ENCODE peak calls at places on chromosome 14, in seven cellular contexts. E is heart left ventricle, D is left ventricle myocardium inferior, R is cardiac fibroblast, V is lower lobe of right lung, C is ascending aorta, Y is BJ. W is an unnamed sample.

GRCh38 chr14:106564058-106564643 is 1037.8 kb downstream of the TMEM121 start:
- DNase-seq in D (no peak), Y (no peak), E (no peak), V (peak), C (no peak), R (no peak), W (no peak)

GRCh38 chr14:99670361-99671229 is 13.5 kb upstream of the CYP46A1 start:
- DNase-seq in D (no peak), E (no peak), Y (no peak), C (no peak), V (peak), R (no peak), W (no peak)

GRCh38 chr14:33657478-33657877 is 293.4 kb downstream of the EGLN3 start:
- DNase-seq in C (no peak), V (no peak), D (no peak), R (peak), E (no peak), Y (no peak), W (no peak)

GRCh38 chr14:64536488-64537245 is 3.9 kb upstream of the HSPA2 start:
- DNase-seq in R (peak), Y (peak), D (no peak), C (no peak), V (no peak), E (no peak), W (no peak)

GRCh38 chr14:65287264-65288131 is 125.0 kb upstream of the FUT8 start:
- DNase-seq in V (no peak), E (peak), R (no peak), D (no peak), C (no peak), Y (no peak), W (no peak)

GRCh38 chr14:28763914-28764848 is 2.4 kb upstream of the FOXG1 start:
- DNase-seq in D (no peak), R (no peak), V (no peak), Y (no peak), C (no peak), E (no peak), W (no peak)

GRCh38 chr14:106694638-106695393 is 1168.4 kb downstream of the TMEM121 start:
- DNase-seq in V (peak), R (no peak), C (no peak), E (no peak), D (peak), Y (no peak), W (no peak)

GRCh38 chr14:52365071-52365470 is 51.0 kb downstream of the PTGER2 start:
- DNase-seq in Y (no peak), D (no peak), R (no peak), E (no peak), C (no peak), V (no peak), W (no peak)

GRCh38 chr14:61347771-61348443 is 26.5 kb downstream of the PRKCH start:
- DNase-seq in C (no peak), V (no peak), R (no peak), Y (no peak), D (no peak), E (no peak), W (no peak)

GRCh38 chr14:100902295-100902694 is 1.2 kb downstream of the RTL1 start:
- DNase-seq in Y (no peak), R (no peak), V (no peak), C (no peak), D (no peak), E (no peak), W (peak)
- TF ChIP-seq CTCF in Y (no peak), R (no peak), V (no peak), C (no peak), D (no peak), E (no peak), W (peak)

GRCh38 chr14:85414142-85414541 is 115.8 kb upstream of the FLRT2 start:
- DNase-seq in C (no peak), E (no peak), Y (no peak), D (no peak), R (no peak), V (no peak), W (no peak)

GRCh38 chr14:85412756-85413155 is 117.2 kb upstream of the FLRT2 start:
- DNase-seq in R (no peak), C (no peak), Y (no peak), V (no peak), E (no peak), D (no peak), W (no peak)

GRCh38 chr14:85417396-85417795 is 112.5 kb upstream of the FLRT2 start:
- DNase-seq in R (no peak), D (no peak), Y (no peak), C (no peak), E (no peak), V (no peak), W (no peak)

GRCh38 chr14:85416771-85417170 is 113.2 kb upstream of the FLRT2 start:
- DNase-seq in R (peak), D (no peak), V (no peak), Y (no peak), C (no peak), E (no peak), W (peak)

GRCh38 chr14:85415015-85415712 is 114.8 kb upstream of the FLRT2 start:
- DNase-seq in V (no peak), C (no peak), R (peak), D (peak), Y (peak), E (peak), W (peak)
- TF ChIP-seq CTCF in V (peak), C (no peak), R (peak), D (peak), Y (peak), E (peak), W (peak)

GRCh38 chr14:85856430-85856829 is 326.5 kb downstream of the FLRT2 start:
- DNase-seq in D (no peak), E (no peak), V (no peak), Y (no peak), C (no peak), R (no peak), W (no peak)
- TF ChIP-seq CTCF in D (no peak), E (no peak), V (peak), Y (no peak), C (no peak), R (no peak), W (peak)

DNA sequence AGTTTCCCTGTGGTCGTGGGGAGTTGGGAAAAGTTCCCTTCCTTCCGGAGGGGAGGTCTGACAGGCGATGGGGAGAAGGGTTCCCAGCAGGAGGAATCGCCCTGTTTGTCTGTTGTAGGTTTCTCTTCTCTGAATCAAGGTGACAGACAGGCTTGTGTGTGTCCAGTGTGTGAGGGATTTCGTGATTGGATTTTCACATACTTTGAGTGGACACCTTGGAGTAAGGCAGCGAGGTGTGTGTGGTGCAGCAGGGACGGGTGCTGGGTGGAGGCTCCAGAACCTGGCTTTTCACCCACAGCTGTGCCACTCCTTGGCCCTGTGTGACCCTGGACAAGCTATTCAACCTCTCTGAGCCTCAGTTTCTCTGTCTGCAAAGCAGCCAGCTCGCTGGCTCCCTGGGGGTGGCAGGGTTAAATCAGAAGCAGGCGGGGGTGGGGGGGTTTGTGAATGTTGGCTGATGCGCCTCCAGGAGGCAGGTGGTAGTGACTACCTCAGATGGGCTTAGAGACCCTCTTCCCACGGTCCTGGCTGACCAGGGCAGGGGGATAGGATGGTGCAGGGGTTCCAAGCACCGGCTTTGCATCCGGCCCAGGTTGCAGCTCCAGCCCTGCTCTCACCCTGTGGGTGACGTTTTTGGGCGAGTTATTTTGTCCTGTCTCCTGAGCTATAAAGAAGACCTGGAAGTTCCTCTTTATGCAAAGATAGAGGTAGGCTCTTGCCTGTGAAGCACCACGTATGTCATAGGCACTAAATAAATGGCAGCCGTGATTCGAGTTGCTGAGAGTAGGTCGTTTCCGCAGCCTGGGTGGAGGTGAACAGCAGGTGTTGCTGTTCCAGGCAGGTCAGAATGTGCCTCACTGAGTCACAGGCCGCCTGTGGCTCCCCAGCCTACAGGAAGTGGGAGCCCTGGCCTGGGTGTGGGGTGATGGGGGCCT is 687 bp downstream of the BDKRB2 start:
- DNase-seq in R (no peak), E (no peak), Y (no peak), V (no peak), D (no peak), C (no peak), W (no peak)
- TF ChIP-seq CTCF in R (no peak), E (no peak), Y (no peak), V (no peak), D (no peak), C (no peak), W (no peak)

GRCh38 chr14:22887260-22887989 is 4.4 kb downstream of the REM2 start:
- DNase-seq in Y (no peak), R (peak), E (no peak), C (peak), V (no peak), D (no peak), W (peak)

GRCh38 chr14:22885975-22886374 is 3.0 kb downstream of the REM2 start:
- DNase-seq in E (no peak), Y (no peak), V (no peak), C (no peak), R (no peak), D (no peak), W (no peak)

GRCh38 chr14:22884721-22885523 is 1.9 kb downstream of the REM2 start:
- DNase-seq in E (no peak), R (no peak), D (no peak), Y (no peak), V (no peak), C (no peak), W (peak)

GRCh38 chr14:22887990-22888378 is 5.0 kb downstream of the REM2 start:
- DNase-seq in V (no peak), C (no peak), R (no peak), D (no peak), E (no peak), Y (no peak), W (no peak)

DNA sequence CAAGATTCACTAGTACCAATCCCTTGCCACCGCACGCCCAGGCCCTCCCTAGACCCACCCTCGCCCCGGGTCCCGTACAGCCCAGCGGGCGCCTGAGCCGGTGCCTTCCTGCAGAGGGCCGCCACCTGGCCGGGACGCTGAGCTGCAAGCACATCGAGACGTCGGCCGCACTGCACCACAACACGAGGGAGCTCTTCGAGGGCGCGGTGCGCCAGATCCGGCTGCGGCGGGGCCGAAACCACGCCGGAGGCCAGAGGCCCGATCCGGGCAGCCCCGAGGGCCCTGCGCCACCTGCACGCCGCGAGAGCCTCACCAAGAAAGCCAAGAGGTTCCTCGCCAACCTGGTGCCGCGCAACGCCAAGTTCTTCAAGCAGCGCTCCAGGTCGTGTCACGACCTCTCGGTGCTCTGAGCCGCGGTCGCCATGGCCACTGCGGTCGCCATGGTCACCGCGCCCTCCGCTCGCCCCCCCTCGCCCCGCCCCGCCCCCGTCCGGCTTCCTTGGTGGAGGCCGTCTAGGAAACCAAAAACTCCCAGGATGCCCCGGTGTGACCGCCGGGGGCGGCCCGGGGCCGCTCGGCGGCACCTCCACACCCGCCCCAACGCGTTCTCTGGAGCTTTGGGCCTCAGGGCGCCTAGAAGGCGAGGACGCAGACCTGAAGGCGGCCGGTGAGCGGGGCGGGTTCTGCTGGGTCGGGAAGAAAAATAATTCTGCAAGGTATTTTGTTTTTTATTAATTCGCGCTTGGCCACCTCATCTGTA is 3.7 kb downstream of the REM2 start:
- DNase-seq in Y (no peak), D (peak), V (peak), E (peak), R (peak), C (peak), W (peak)
- TF ChIP-seq CTCF in Y (peak), D (peak), V (no peak), E (no peak), R (no peak), C (no peak), W (peak)